ENCODE peak calls at places on chromosomes 3 and 15, in five cellular contexts. J, R, Q, E and H are unnamed samples.

GRCh38 chr3:24493951-24494615 is 567 bp downstream of the THRB start:
- DNase-seq in J (peak), R (peak), Q (peak), E (no peak), H (no peak)

GRCh38 chr15:72566973-72567372 is 87.5 kb upstream of the GOLGA6B start:
- DNase-seq in J (no peak), R (no peak), Q (no peak), E (no peak), H (no peak)

GRCh38 chr3:157329541-157329940 is 107.1 kb upstream of the PTX3 start:
- DNase-seq in J (no peak), R (no peak), Q (no peak), E (no peak), H (no peak)

GRCh38 chr15:75098371-75098770 is 75.0 kb downstream of the PPCDC start:
- DNase-seq in J (no peak), R (no peak), Q (no peak), E (no peak), H (no peak)

GRCh38 chr3:71132995-71133730 is 450.4 kb downstream of the FOXP1 start:
- DNase-seq in J (no peak), R (no peak), Q (no peak), E (no peak), H (no peak)

GRCh38 chr3:8985411-8985831 is 22.1 kb upstream of the RAD18 start:
- DNase-seq in J (no peak), R (no peak), Q (no peak), E (no peak), H (no peak)

GRCh38 chr15:92883643-92884458 is 16.3 kb upstream of the CHD2 start:
- DNase-seq in J (no peak), R (no peak), Q (no peak), E (no peak), H (no peak)

GRCh38 chr3:128794788-128795649 is 69.0 kb downstream of the RAB7A start:
- DNase-seq in J (peak), R (peak), Q (peak), E (no peak), H (peak)

GRCh38 chr15:68272797-68273271 is 4.7 kb upstream of the FEM1B start:
- DNase-seq in J (no peak), R (no peak), Q (no peak), E (no peak), H (no peak)

GRCh38 chr3:187263270-187263669 is 28.3 kb downstream of the MASP1 start:
- DNase-seq in J (no peak), R (no peak), Q (no peak), E (no peak), H (no peak)

GRCh38 chr3:177591371-177591770 is 394.1 kb upstream of the TBL1XR1 start:
- DNase-seq in J (no peak), R (no peak), Q (no peak), E (peak), H (no peak)

GRCh38 chr3:197068077-197068476 is 38.5 kb upstream of the MELTF start:
- DNase-seq in J (no peak), R (no peak), Q (no peak), E (no peak), H (no peak)

GRCh38 chr3:65919841-65920240 is 118.9 kb downstream of the MAGI1 start:
- DNase-seq in J (no peak), R (no peak), Q (no peak), E (no peak), H (no peak)

GRCh38 chr15:51234181-51234927 is 104.0 kb downstream of the CYP19A1 start:
- DNase-seq in J (no peak), R (no peak), Q (no peak), E (no peak), H (no peak)

GRCh38 chr15:86591158-86591557 is 511.5 kb downstream of the AGBL1 start:
- DNase-seq in J (no peak), R (no peak), Q (no peak), E (no peak), H (no peak)

GRCh38 chr3:155106059-155106458 is 25.9 kb downstream of the MME start:
- DNase-seq in J (no peak), R (no peak), Q (no peak), E (no peak), H (no peak)

GRCh38 chr3:127286571-127287140 is 1.2 kb downstream of the PRR20G start:
- DNase-seq in J (no peak), R (no peak), Q (no peak), E (no peak), H (no peak)

GRCh38 chr3:187130346-187131066 is 8.8 kb downstream of the RPL39L start:
- DNase-seq in J (no peak), R (no peak), Q (no peak), E (no peak), H (no peak)

GRCh38 chr15:48869966-48870365 is 8.0 kb upstream of the EID1 start:
- DNase-seq in J (no peak), R (no peak), Q (no peak), E (no peak), H (no peak)

GRCh38 chr3:4935347-4935746 is 43.9 kb upstream of the BHLHE40 start:
- DNase-seq in J (no peak), R (no peak), Q (no peak), E (no peak), H (no peak)

GRCh38 chr3:65950340-65951326 is 88.1 kb downstream of the MAGI1 start:
- DNase-seq in J (no peak), R (no peak), Q (no peak), E (no peak), H (no peak)

GRCh38 chr3:53748512-53749271 is 97.5 kb downstream of the CHDH start:
- DNase-seq in J (no peak), R (no peak), Q (no peak), E (peak), H (no peak)

GRCh38 chr3:123276346-123276745 is 74.6 kb downstream of the SEC22A start:
- DNase-seq in J (no peak), R (no peak), Q (no peak), E (no peak), H (no peak)

GRCh38 chr15:66287461-66288055 is 5.8 kb upstream of the DIS3L start:
- DNase-seq in J (peak), R (peak), Q (no peak), E (no peak), H (no peak)

GRCh38 chr15:48447657-48448056 is 116.4 kb downstream of the DUT start:
- DNase-seq in J (no peak), R (no peak), Q (no peak), E (no peak), H (no peak)

GRCh38 chr3:168974628-168975403 is 688.7 kb downstream of the MECOM start:
- DNase-seq in J (no peak), R (no peak), Q (no peak), E (no peak), H (no peak)

GRCh38 chr15:81281925-81282895 is 41.7 kb downstream of the STARD5 start:
- DNase-seq in J (no peak), R (no peak), Q (no peak), E (no peak), H (no peak)

GRCh38 chr15:67018026-67018425 is 47.4 kb upstream of the SMAD3 start:
- DNase-seq in J (no peak), R (no peak), Q (no peak), E (no peak), H (no peak)

GRCh38 chr3:13826672-13827071 is 53.2 kb downstream of the WNT7A start:
- DNase-seq in J (no peak), R (no peak), Q (no peak), E (no peak), H (no peak)

GRCh38 chr15:42048821-42049200 is 28.0 kb upstream of the PLA2G4E start:
- DNase-seq in J (no peak), R (no peak), Q (no peak), E (no peak), H (no peak)

GRCh38 chr3:60841355-60841754 is 409.9 kb downstream of the FHIT start:
- DNase-seq in J (no peak), R (no peak), Q (peak), E (no peak), H (no peak)

GRCh38 chr3:183123891-183124290 is 24.6 kb upstream of the MCCC1 start:
- DNase-seq in J (no peak), R (no peak), Q (no peak), E (no peak), H (no peak)

GRCh38 chr3:147915057-147915456 is 505.9 kb downstream of the ZIC1 start:
- DNase-seq in J (no peak), R (no peak), Q (no peak), E (no peak), H (no peak)

GRCh38 chr15:39173426-39173825 is 407.5 kb upstream of the THBS1 start:
- DNase-seq in J (no peak), R (no peak), Q (no peak), E (no peak), H (no peak)

GRCh38 chr15:81754078-81754477 is 291.7 kb downstream of the MEX3B start:
- DNase-seq in J (no peak), R (no peak), Q (no peak), E (no peak), H (no peak)

GRCh38 chr3:46558184-46559029 is 7.7 kb downstream of the LRRC2 start:
- DNase-seq in J (peak), R (peak), Q (peak), E (peak), H (peak)

GRCh38 chr3:69406156-69406555 is 20.3 kb upstream of the FRMD4B start:
- DNase-seq in J (no peak), R (no peak), Q (no peak), E (no peak), H (no peak)

DNA sequence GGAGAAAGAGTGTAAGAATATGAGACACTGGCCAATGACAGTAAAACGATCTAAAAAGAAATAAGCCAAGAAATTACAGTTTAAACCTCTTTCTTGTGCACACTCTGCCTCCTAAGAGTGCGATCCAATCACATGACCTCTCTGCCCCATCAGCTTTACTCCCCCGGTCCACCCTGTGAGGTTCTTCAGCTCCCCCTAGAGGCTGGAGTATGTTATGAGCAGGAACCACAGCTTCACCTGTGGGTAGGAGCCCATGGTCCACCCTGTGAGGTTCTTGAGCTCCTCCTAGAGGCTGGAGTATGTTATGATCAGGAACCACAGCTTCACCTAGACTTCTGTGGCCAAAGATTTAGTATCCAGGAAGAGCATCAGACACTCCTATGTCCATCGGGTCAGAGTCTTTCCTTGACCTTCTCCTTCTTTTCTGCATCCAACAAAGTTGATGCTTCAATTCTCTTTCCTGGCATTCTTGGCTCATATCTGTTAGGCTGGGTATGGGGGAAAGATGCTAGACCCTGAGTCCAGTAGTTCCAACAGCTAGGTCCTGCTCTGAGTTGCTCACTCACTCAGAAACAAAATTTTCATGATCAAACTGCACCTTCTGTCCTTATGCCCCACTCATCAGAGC is 164.0 kb downstream of the MINAR1 start:
- DNase-seq in J (peak), R (peak), Q (peak), E (peak), H (peak)
- TF ChIP-seq ZBTB33 in J (no peak), R (no peak), Q (no peak), E (no peak), H (no peak)

DNA sequence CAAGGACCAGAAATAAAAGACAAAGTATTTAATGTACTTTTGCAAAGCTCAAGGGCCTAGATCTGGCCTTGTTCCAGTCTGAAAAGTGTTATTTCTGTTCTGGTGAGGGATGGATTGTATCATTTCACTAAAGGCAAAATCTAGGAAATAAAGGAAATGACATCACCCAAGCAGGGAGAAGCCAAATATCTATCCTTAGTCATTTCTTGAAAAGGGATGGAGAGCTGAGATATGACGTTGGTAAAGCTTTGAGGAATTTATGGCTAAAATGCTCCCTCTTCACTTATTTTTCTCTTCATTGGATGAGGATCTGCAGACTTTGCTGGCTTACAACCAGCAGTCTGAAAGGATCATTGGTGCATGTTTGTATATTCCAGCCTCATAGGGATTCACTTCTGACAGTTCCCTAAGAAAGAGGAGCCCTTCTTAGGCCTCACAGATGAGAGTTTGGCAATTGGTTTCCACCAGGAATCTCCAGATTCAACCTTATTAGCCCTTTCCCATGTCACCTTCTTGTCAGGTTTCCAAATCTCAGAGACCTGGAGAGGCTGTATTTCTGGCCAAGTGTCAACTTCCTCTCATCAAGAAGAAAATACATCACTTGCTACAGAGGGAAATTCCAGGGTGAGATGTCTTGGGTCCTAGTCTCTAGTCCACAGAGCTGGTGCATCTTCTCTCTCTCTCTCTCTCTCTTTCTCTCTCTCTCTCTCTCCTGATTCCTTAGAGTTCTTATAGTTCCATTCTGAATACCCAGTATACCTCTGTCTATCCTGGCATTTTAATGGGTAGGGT is 93.7 kb upstream of the BOC start:
- DNase-seq in J (no peak), R (no peak), Q (no peak), E (no peak), H (no peak)
- H3K27ac ChIP-seq in J (no peak), R (peak), Q (no peak), E (no peak), H (no peak)

GRCh38 chr15:56496635-56497034 is 31.7 kb upstream of the MNS1 start:
- DNase-seq in J (peak), R (peak), Q (peak), E (peak), H (peak)
- TF ChIP-seq ZBTB33 in J (no peak), R (no peak), Q (no peak), E (no peak), H (no peak)

GRCh38 chr15:77540346-77541060 is 92.2 kb downstream of the LINGO1 start:
- DNase-seq in J (no peak), R (no peak), Q (no peak), E (no peak), H (no peak)
- H3K27ac ChIP-seq in J (no peak), R (no peak), Q (no peak), E (no peak), H (no peak)

DNA sequence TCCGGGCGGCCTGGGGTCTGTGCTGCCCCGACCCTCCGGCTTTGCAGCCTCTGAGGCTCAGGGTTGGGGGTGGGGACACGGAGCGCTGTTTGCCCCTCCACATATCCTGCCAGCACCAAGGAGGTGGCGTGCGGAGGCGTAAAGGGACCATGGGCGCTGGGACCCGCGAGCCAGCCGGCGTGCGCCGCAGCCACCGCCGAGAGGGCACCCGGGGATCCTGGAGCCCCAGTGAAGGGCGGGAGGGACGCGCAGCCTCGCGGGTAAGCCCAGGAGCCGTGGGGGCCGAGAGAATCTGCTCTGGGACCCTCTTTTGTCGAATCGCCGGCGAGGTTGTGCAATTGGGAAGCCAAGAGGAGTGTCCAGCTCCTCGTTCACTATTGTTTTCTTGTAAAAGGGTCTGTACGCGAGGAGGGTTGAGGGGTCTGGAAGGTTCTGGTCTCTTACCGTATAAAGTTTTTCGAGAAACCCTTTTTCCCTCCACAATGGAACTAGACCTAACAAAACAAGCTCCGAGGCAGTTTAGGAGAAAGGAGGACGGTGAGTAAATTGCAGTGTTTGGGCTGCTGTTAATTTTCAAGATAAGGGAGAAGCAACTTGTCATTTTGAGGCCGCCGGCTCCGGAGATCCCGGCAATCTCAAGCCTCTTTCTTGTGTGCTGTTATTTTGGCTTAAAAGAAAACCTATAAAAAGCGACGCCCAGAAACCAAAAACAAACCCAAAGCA is 29.9 kb upstream of the ST3GAL6 start:
- DNase-seq in J (no peak), R (peak), Q (peak), E (no peak), H (no peak)
- TF ChIP-seq ZBTB33 in J (no peak), R (no peak), Q (no peak), E (no peak), H (no peak)

GRCh38 chr3:175735866-175736265 is 876.7 kb downstream of the NAALADL2 start:
- DNase-seq in J (no peak), R (no peak), Q (no peak), E (no peak), H (no peak)

GRCh38 chr3:175729466-175729865 is 870.3 kb downstream of the NAALADL2 start:
- DNase-seq in J (no peak), R (no peak), Q (no peak), E (no peak), H (no peak)

GRCh38 chr3:175732053-175732452 is 872.9 kb downstream of the NAALADL2 start:
- DNase-seq in J (no peak), R (no peak), Q (no peak), E (no peak), H (no peak)

GRCh38 chr3:175728566-175728965 is 869.4 kb downstream of the NAALADL2 start:
- DNase-seq in J (no peak), R (no peak), Q (no peak), E (no peak), H (no peak)

DNA sequence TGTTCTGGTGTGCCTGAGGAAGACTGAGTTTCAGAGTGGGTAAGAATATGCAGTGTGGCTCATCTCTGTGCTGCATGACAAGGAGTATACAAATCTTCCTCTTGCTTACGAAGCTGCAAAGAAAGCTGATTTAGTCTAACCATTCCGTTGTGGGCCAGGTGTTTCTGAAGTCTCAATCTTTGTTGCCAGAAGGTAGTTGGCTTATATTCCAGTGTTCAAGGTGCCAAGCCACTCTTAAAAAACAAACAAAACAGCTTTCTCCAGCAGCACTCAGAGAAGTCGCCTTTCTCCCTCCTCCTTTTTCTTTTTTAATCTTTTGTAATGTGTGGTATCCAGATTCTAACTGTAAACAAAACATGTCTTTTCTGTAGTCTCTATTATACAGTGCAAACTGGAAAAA is 872.4 kb downstream of the NAALADL2 start:
- DNase-seq in J (no peak), R (no peak), Q (no peak), E (no peak), H (no peak)
- H3K27ac ChIP-seq in J (no peak), R (no peak), Q (no peak), E (no peak), H (no peak)

GRCh38 chr3:124381565-124382333 is 348.5 kb upstream of the UMPS start:
- DNase-seq in J (no peak), R (no peak), Q (no peak), E (no peak), H (no peak)

GRCh38 chr3:124383051-124383450 is 347.2 kb upstream of the UMPS start:
- DNase-seq in J (no peak), R (no peak), Q (no peak), E (no peak), H (no peak)

GRCh38 chr3:124386006-124386405 is 344.2 kb upstream of the UMPS start:
- DNase-seq in J (no peak), R (no peak), Q (no peak), E (no peak), H (no peak)

GRCh38 chr3:124384527-124384926 is 345.7 kb upstream of the UMPS start:
- DNase-seq in J (no peak), R (no peak), Q (no peak), E (no peak), H (no peak)

DNA sequence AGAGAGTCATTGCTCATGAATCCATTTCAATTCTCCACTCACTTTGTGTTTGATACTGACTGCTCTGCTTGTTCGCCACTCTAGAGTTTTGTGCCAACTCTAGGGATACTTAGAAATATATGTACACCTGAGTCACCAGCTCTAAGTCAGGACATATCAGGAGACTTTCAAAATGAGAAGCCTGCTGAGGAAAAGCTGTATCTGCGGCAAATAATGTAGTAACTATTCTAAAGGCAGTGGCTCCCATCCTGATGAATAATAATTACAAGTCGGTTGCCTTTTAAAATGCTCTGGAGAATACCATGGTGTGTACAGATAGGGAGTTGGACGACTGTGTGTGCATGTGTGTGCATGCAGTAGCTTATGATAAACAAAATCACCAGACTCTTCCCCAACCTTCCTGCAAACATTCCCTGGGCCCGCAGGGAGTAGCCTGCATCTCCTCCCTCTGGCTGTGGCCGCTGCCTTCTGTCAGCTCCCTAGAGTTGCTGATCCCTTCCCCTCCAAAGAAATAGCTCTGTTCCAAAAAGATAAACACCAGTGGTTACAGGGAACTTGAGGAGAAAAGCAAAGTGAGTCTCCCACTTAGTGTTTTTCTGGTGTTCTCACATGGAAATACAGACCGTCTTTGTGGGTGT is 346.3 kb upstream of the UMPS start:
- DNase-seq in J (no peak), R (no peak), Q (no peak), E (no peak), H (no peak)
- TF ChIP-seq ZBTB33 in J (no peak), R (no peak), Q (no peak), E (no peak), H (no peak)